ENCODE peak calls at places on chromosome 17, in four cellular contexts. L is GM12878, X is K562, D is H1. M is an unnamed sample.

GRCh38 chr17:70855401-70856054 is 686.2 kb downstream of the KCNJ2 start:
- DNase-seq in X (no peak), L (no peak), D (no peak), M (no peak)

GRCh38 chr17:80882926-80883685 is 108.5 kb upstream of the CHMP6 start:
- DNase-seq in L (no peak), D (no peak), X (no peak), M (no peak)

GRCh38 chr17:1558401-1558800 is 4.2 kb downstream of the PITPNA start:
- DNase-seq in L (no peak), X (no peak), D (no peak), M (no peak)

GRCh38 chr17:19537116-19537515 is 3.5 kb downstream of the SLC47A1 start:
- DNase-seq in L (no peak), X (no peak), D (no peak), M (no peak)

GRCh38 chr17:79915850-79916430 is 76.7 kb upstream of the CBX4 start:
- DNase-seq in D (peak), L (no peak), X (peak), M (peak)

GRCh38 chr17:47950448-47950847 is 7.2 kb downstream of the PRR15L start:
- DNase-seq in D (no peak), L (no peak), X (no peak), M (no peak)

GRCh38 chr17:17805575-17805974 is 31.2 kb downstream of the SREBF1 start:
- DNase-seq in X (no peak), L (no peak), D (no peak), M (no peak)

GRCh38 chr17:61731330-61731729 is 132.0 kb downstream of the BRIP1 start:
- DNase-seq in D (no peak), L (no peak), X (no peak), M (no peak)

GRCh38 chr17:39605492-39606433 is 2.0 kb downstream of the NEUROD2 start:
- DNase-seq in L (no peak), X (no peak), D (no peak), M (no peak)

GRCh38 chr17:42266918-42267766 is 9.0 kb downstream of the STAT5B start:
- DNase-seq in X (peak), L (no peak), D (no peak), M (peak)

GRCh38 chr17:60525347-60525623 is 757 bp downstream of the APPBP2 start:
- DNase-seq in D (no peak), L (no peak), X (no peak), M (no peak)

GRCh38 chr17:46818319-46818928 is at the start of gene WNT3:
- DNase-seq in D (no peak), X (peak), L (no peak), M (no peak)

GRCh38 chr17:38613525-38613980 is 7.8 kb upstream of the SRCIN1 start:
- DNase-seq in X (no peak), D (no peak), L (no peak), M (no peak)

GRCh38 chr17:17032131-17032692 is 10.0 kb upstream of the MPRIP start:
- DNase-seq in D (no peak), X (no peak), L (no peak), M (no peak)

GRCh38 chr17:32275060-32276042 is 9.7 kb downstream of the RHBDL3 start:
- DNase-seq in X (peak), D (no peak), L (no peak), M (peak)

GRCh38 chr17:61997649-61998048 is 67.4 kb downstream of the MED13 start:
- DNase-seq in L (no peak), D (no peak), X (no peak), M (no peak)

GRCh38 chr17:48832491-48832890 is 1.7 kb downstream of the CALCOCO2 start:
- DNase-seq in X (no peak), L (no peak), D (no peak), M (no peak)

GRCh38 chr17:1227917-1228751 is 42.1 kb upstream of the BHLHA9 start:
- DNase-seq in L (peak), D (no peak), X (no peak), M (no peak)

GRCh38 chr17:47776330-47777197 is 43.5 kb downstream of the TBX21 start:
- DNase-seq in D (no peak), X (peak), L (no peak), M (peak)

GRCh38 chr17:66952031-66952524 is 12.4 kb upstream of the CACNG4 start:
- DNase-seq in L (no peak), D (peak), X (no peak), M (peak)

GRCh38 chr17:76384987-76385891 is 830 bp downstream of the SPHK1 start:
- DNase-seq in X (peak), D (no peak), L (no peak), M (no peak)

GRCh38 chr17:28728364-28729200 is at the start of gene NEK8:
- DNase-seq in X (peak), D (no peak), L (peak), M (peak)

GRCh38 chr17:31390748-31391495 is 553 bp upstream of the RAB11FIP4 start:
- DNase-seq in X (no peak), D (no peak), L (no peak), M (no peak)

GRCh38 chr17:65801513-65801912 is 240.1 kb upstream of the AXIN2 start:
- DNase-seq in X (no peak), D (no peak), L (no peak), M (no peak)

GRCh38 chr17:58369214-58370031 is 17.4 kb upstream of the SUPT4H1 start:
- DNase-seq in D (no peak), L (no peak), X (no peak), M (no peak)

GRCh38 chr17:32865141-32865540 is 11.8 kb downstream of the MYO1D start:
- DNase-seq in L (no peak), D (no peak), X (no peak), M (no peak)

GRCh38 chr17:59106463-59107305 is at the start of gene TRIM37:
- DNase-seq in L (peak), X (peak), D (peak), M (peak)

GRCh38 chr17:67544364-67544763 is 167.3 kb downstream of the PITPNC1 start:
- DNase-seq in D (no peak), L (no peak), X (no peak), M (no peak)

GRCh38 chr17:45104497-45104896 is 27.8 kb downstream of the PLCD3 start:
- DNase-seq in D (no peak), L (no peak), X (no peak), M (no peak)

DNA sequence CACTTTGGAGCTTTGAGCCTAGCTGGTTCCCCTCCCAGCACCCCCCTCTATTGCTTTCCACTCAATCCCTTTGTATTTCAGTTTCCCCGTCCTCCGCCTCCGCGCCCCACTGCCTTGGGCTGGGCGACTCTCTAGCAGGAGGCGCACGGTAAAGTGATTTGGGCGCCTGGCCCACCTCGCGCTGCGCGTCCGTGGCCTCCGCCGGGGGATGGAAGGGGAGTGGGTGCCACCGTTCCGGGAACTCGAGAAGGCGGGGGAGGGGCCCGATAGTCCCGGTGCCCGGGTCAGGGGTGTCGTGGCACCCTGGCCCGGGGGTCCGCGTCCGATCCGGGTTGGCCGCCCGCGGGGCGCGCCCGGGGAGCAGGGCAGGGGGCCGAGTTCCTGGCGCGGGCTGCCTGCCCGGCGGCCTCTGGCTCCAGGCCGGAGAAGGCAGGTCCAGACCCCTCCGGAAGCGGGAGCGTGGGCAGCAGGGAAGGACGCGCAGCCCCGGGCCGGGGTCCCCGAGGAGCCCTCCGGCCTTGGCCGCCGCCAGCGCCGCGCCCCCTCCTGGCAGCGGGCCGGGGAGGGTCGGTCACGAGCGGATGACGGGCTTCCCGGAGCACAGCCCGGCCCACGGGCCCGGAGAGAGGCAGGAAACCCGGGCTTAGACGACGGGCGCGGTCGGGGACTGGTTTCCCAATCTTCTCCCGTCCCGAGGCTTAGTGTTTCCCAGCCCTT is 15.8 kb downstream of the MEOX1 start:
- DNase-seq in D (no peak), X (no peak), L (no peak), M (no peak)
- TF ChIP-seq EGR1 in D (no peak), X (no peak), L (no peak), M (no peak)

GRCh38 chr17:7437369-7437863 is 1.9 kb upstream of the FGF11 start:
- DNase-seq in X (no peak), D (no peak), L (no peak), M (no peak)

GRCh38 chr17:7438656-7439460 is 454 bp upstream of the FGF11 start:
- DNase-seq in X (no peak), D (no peak), L (no peak), M (no peak)

GRCh38 chr17:7438050-7438614 is 1.2 kb upstream of the FGF11 start:
- DNase-seq in D (no peak), X (peak), L (no peak), M (no peak)

GRCh38 chr17:7436556-7437368 is 1.5 kb downstream of the TMEM102 start:
- DNase-seq in D (no peak), X (no peak), L (no peak), M (peak)

DNA sequence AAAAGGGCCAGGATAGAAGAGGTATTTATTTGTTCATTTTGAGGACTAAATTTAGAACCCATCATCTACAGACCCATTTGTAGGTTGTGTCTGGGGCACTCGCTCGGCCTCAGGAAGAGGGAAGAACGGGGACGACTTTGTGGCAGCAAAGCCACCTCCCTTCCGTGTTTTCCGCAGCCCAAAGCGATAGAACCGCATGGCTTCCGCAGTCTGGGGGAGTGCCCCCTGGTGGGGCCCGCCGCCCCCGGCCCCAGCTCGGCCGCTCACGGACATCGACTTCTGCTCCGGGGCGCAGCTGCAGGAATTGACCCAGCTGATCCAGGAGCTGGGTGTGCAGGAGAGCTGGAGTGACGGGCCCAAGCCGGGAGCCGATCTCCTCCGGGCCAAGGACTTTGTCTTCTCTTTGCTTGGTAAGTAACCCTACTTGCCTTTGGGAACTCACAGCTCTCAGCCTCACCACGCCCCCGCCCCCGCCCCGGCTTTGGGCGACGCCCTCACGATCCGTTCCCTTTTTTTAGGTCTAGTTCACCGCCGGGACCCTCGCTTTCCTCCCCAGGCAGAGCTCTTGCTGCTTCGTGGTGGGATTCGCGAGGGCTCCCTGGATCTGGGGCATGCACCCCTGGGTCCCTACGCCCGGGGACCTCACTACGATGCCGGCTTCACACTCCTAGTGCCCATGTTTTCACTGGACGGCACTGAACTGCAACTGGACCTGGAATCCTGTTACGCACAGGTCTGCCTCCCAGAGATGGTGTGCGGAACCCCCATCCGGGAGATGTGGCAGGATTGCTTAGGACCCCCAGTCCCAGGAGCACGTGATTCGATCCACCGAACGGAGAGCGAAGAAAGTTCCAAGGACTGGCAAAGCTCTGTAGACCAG is 681 bp downstream of the TMEM102 start:
- DNase-seq in D (no peak), X (peak), L (no peak), M (peak)
- TF ChIP-seq JUND in D (no peak), X (no peak), L (no peak), M (no peak)

DNA sequence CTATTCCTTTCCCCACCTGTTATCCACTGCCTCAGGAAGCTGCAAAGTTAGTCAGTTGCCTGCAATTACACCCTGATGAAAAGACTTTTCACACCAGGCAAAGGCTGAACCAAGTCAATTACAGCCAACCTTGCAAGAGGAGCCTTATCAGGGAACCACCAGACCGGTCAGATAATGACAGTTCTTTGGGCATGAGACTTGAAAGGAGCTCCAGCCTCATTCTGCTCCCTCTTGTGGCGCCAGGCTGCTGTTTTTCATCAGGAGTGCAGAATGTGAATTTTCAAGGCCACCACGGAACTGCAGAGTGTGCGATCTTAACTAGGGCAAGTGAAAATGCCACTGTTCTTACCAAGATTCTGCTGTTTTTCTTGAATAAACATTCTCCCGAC is 22.5 kb downstream of the DNAI2 start:
- DNase-seq in D (peak), L (no peak), X (peak), M (peak)
- TF ChIP-seq EGR1 in D (no peak), L (no peak), X (no peak), M (no peak)

GRCh38 chr17:36550491-36551417 is 6.0 kb downstream of the GGNBP2 start:
- DNase-seq in D (no peak), X (no peak), L (peak), M (no peak)

GRCh38 chr17:36547776-36548175 is 3.1 kb downstream of the GGNBP2 start:
- DNase-seq in D (no peak), L (no peak), X (no peak), M (no peak)

GRCh38 chr17:36553459-36553858 is 8.7 kb downstream of the GGNBP2 start:
- DNase-seq in L (no peak), X (no peak), D (no peak), M (no peak)
- TF ChIP-seq JUND in L (no peak), X (no peak), D (no peak), M (no peak)

GRCh38 chr17:50100921-50101345 is 5.8 kb downstream of the PDK2 start:
- DNase-seq in L (no peak), X (no peak), D (no peak), M (no peak)
- TF ChIP-seq EGR1 in L (no peak), X (no peak), D (no peak), M (no peak)

DNA sequence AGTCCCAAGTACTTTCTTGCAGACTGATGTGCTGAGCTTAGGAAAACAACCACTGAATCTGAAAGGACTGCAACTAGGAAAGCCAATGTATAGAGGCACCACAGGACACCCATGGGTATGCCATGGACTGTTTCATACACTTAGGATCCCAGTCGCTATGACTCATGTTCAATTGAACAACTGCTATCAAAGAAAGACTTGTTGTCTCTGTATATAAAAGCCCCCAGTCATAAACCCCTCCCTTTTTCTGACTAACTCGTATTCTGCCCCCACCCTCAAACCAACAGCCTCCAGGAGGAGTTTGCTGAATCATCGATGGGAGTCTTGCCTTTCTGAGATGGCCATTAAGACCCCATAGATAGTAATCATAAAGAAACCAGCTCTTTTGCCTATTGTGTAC is 205.4 kb downstream of the ANKFN1 start:
- DNase-seq in L (no peak), D (no peak), X (no peak), M (peak)
- TF ChIP-seq JUND in L (no peak), D (no peak), X (no peak), M (no peak)

GRCh38 chr17:82065193-82065637 is 389 bp downstream of the DUS1L start:
- DNase-seq in X (no peak), D (no peak), L (no peak), M (no peak)
- TF ChIP-seq EGR1 in X (no peak), D (no peak), L (no peak), M (no peak)

GRCh38 chr17:35774499-35774898 is 13.8 kb downstream of the C17orf50 start:
- DNase-seq in D (no peak), X (no peak), L (no peak), M (no peak)

GRCh38 chr17:35773674-35774425 is 13.2 kb downstream of the C17orf50 start:
- DNase-seq in X (no peak), D (no peak), L (no peak), M (no peak)

GRCh38 chr17:35775583-35775982 is 14.9 kb downstream of the C17orf50 start:
- DNase-seq in X (no peak), L (no peak), D (no peak), M (no peak)

GRCh38 chr17:35773129-35773528 is 12.4 kb downstream of the C17orf50 start:
- DNase-seq in D (no peak), L (no peak), X (no peak), M (no peak)

GRCh38 chr17:35775039-35775438 is 14.4 kb downstream of the C17orf50 start:
- DNase-seq in D (no peak), L (no peak), X (no peak), M (no peak)
- TF ChIP-seq JUND in D (no peak), L (no peak), X (no peak), M (no peak)

M was measured in HCT116.